ENCODE peak calls at places on chromosome 1, in four cellular contexts. L is GM13976, A is Caco-2, D is endothelial cell of umbilical vein. P is an unnamed sample.

GRCh38 chr1:18661404-18662285 is 31.0 kb downstream of the PAX7 start:
- DNase-seq in L (no peak), A (no peak), D (no peak), P (no peak)

GRCh38 chr1:14822493-14822892 is 224.0 kb downstream of the KAZN start:
- DNase-seq in L (no peak), A (no peak), D (no peak), P (no peak)

GRCh38 chr1:2547210-2548067 is 8.7 kb upstream of the TNFRSF14 start:
- DNase-seq in L (peak; percentile 77), A (no peak), D (no peak), P (peak; percentile 83)

GRCh38 chr1:173507205-173507846 is 30.2 kb downstream of the PRDX6 start:
- DNase-seq in L (no peak), A (peak; percentile 41), D (no peak), P (no peak)

GRCh38 chr1:172642970-172643369 is 15.9 kb upstream of the FASLG start:
- DNase-seq in L (no peak), A (no peak), D (peak; percentile 74), P (no peak)

GRCh38 chr1:107669996-107670395 is 295.0 kb downstream of the VAV3 start:
- DNase-seq in L (no peak), A (no peak), D (peak; percentile 40), P (peak; percentile 9)

GRCh38 chr1:214552174-214552608 is 789 bp upstream of the PTPN14 start:
- DNase-seq in L (peak; percentile 39), A (peak; percentile 91), D (peak; percentile 82), P (no peak)

GRCh38 chr1:159909381-159909780 is 9.4 kb upstream of the CFAP45 start:
- DNase-seq in L (no peak), A (peak; percentile 70), D (peak; percentile 16), P (no peak)

GRCh38 chr1:30452925-30453324 is 270.5 kb downstream of the MATN1 start:
- DNase-seq in L (no peak), A (no peak), D (no peak), P (no peak)

GRCh38 chr1:200528838-200529565 is 91.5 kb downstream of the KIF14 start:
- DNase-seq in L (no peak), A (no peak), D (no peak), P (no peak)

DNA sequence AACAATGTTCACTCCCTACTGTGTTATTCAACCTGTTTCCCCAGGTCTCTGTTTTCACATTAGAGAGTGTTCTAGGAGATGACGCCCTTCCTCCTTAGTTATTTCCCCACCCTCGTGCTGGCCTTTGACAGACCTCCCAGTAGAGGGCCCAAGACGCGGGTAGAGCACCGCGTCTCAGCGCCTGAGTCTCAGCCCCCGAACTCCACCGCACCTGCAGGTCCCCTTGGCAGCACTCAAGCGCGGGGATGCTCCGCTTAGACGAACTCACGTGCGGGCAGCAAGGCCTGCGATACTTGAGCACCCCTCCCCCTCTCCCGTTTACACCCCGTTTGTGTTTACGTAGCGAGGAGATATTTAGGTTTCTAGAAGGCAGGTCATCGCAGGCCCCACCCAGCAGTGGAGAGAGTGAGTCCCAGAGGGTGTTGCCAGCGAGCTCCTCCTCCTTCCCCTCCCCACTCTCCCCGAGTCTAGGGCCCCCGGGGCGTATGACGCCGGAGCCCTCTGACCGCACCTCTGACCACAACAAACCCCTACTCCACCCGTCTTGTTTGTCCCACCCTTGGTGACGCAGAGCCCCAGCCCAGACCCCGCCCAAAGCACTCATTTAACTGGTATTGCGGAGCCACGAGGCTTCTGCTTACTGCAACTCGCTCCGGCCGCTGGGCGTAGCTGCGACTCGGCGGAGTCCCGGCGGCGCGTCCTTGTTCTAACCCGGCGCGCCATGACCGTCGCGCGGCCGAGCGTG is at the start of gene CD55:
- DNase-seq in L (peak; percentile 94), A (peak; percentile 99), D (peak; percentile 98), P (peak; percentile 99)
- TF ChIP-seq CTCF in L (peak; percentile 24), A (peak; percentile 34), D (peak; percentile 35), P (peak; percentile 42)

DNA sequence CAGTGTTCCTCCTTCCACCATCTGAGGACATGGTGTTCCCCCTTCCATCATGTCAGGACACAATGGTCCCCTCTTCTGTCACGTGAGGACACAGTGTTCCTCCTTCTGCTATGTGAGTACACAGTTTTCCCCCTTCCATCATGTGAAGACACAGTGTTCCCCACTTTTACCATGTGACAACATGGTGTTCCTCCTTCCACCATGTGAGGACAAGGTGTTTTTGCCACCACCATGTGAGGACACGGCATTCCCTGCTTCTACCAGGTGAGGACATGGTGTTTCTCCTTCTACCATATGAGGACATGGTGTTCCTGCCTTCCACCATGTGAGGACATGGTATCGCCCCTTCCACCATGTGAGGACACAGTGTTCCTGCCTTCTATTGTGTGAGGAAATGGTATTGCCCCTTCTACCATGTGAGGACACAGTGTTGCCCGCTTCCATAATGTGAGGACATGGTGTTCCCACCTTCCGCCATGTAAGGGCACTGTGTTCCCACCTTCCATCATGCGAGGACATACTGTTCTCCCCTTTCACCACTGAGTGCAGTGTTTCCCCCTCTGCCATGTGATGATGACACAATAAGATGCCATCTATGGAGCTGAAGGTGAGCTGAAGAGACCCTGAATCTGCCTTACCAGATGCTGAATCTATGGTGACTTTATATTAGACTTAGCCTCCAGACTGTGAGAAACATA is 132.3 kb downstream of the FCRL5 start:
- DNase-seq in L (no peak), A (no peak), D (no peak), P (no peak)
- TF ChIP-seq CTCF in L (no peak), A (no peak), D (no peak), P (no peak)

GRCh38 chr1:62090016-62090415 is 104.6 kb upstream of the L1TD1 start:
- DNase-seq in L (no peak), A (no peak), D (no peak), P (no peak)
- TF ChIP-seq CTCF in L (no peak), A (no peak), D (no peak), P (no peak)

GRCh38 chr1:53266038-53266437 is 27.7 kb upstream of the MAGOH start:
- DNase-seq in L (no peak), A (no peak), D (no peak), P (no peak)
- TF ChIP-seq CTCF in L (peak; percentile 27), A (no peak), D (peak; percentile 7), P (no peak)